ENCODE peak calls at places on chromosomes 7 and 10, in nine cellular contexts. One of them, this sample, is unnamed.

GRCh38 chr10:91636892-91637291 is 4.0 kb upstream of the PPP1R3C start:
- DNase-seq in posterior cingulate gyrus: no peak
- DNase-seq in HFF-Myc: no peak
- DNase-seq in SW480: no peak
- DNase-seq in T-helper 1 cell: no peak
- DNase-seq in COR-L47: no peak
- DNase-seq in NCI-H1694: no peak
- DNase-seq in breast epithelium: no peak
- DNase-seq in GM12892: no peak
- DNase-seq in this sample: no peak

GRCh38 chr10:3605882-3606281 is 179.1 kb downstream of the KLF6 start:
- DNase-seq in posterior cingulate gyrus: no peak
- DNase-seq in HFF-Myc: no peak
- DNase-seq in SW480: no peak
- DNase-seq in T-helper 1 cell: no peak
- DNase-seq in COR-L47: no peak
- DNase-seq in NCI-H1694: no peak
- DNase-seq in breast epithelium: no peak
- DNase-seq in GM12892: no peak
- DNase-seq in this sample: no peak

GRCh38 chr10:122475581-122475980 is 14.2 kb downstream of the HTRA1 start:
- DNase-seq in posterior cingulate gyrus: no peak
- DNase-seq in HFF-Myc: no peak
- DNase-seq in SW480: no peak
- DNase-seq in T-helper 1 cell: no peak
- DNase-seq in COR-L47: no peak
- DNase-seq in NCI-H1694: no peak
- DNase-seq in breast epithelium: no peak
- DNase-seq in GM12892: no peak
- DNase-seq in this sample: no peak

GRCh38 chr10:79938728-79939380 is 10.1 kb downstream of the SFTPD start:
- DNase-seq in posterior cingulate gyrus: no peak
- DNase-seq in HFF-Myc: no peak
- DNase-seq in SW480: no peak
- DNase-seq in T-helper 1 cell: no peak
- DNase-seq in COR-L47: no peak
- DNase-seq in NCI-H1694: no peak
- DNase-seq in breast epithelium: no peak
- DNase-seq in GM12892: no peak
- DNase-seq in this sample: no peak

GRCh38 chr10:126175586-126176258 is 212.6 kb downstream of the ADAM12 start:
- DNase-seq in posterior cingulate gyrus: no peak
- DNase-seq in HFF-Myc: no peak
- DNase-seq in SW480: no peak
- DNase-seq in T-helper 1 cell: no peak
- DNase-seq in COR-L47: no peak
- DNase-seq in NCI-H1694: no peak
- DNase-seq in breast epithelium: no peak
- DNase-seq in GM12892: no peak
- DNase-seq in this sample: no peak

GRCh38 chr10:112722758-112723157 is 227.3 kb upstream of the TCF7L2 start:
- DNase-seq in posterior cingulate gyrus: no peak
- DNase-seq in HFF-Myc: no peak
- DNase-seq in SW480: no peak
- DNase-seq in T-helper 1 cell: no peak
- DNase-seq in COR-L47: no peak
- DNase-seq in NCI-H1694: no peak
- DNase-seq in breast epithelium: no peak
- DNase-seq in GM12892: no peak
- DNase-seq in this sample: peak; percentile 84

GRCh38 chr10:72044417-72045041 is 43.8 kb downstream of the SPOCK2 start:
- DNase-seq in posterior cingulate gyrus: peak; percentile 73
- DNase-seq in HFF-Myc: no peak
- DNase-seq in SW480: no peak
- DNase-seq in T-helper 1 cell: no peak
- DNase-seq in COR-L47: no peak
- DNase-seq in NCI-H1694: no peak
- DNase-seq in breast epithelium: no peak
- DNase-seq in GM12892: no peak
- DNase-seq in this sample: peak; percentile 67

GRCh38 chr7:50577569-50577968 is 12.4 kb upstream of the DDC start:
- DNase-seq in posterior cingulate gyrus: no peak
- DNase-seq in HFF-Myc: no peak
- DNase-seq in SW480: no peak
- DNase-seq in T-helper 1 cell: no peak
- DNase-seq in COR-L47: no peak
- DNase-seq in NCI-H1694: no peak
- DNase-seq in breast epithelium: no peak
- DNase-seq in GM12892: no peak
- DNase-seq in this sample: no peak

GRCh38 chr10:100986952-100987684 is at the start of the genes MRPL43 and TWNK:
- DNase-seq in posterior cingulate gyrus: peak; percentile 93
- DNase-seq in HFF-Myc: no peak
- DNase-seq in SW480: peak; percentile 70
- DNase-seq in T-helper 1 cell: peak; percentile 82
- DNase-seq in COR-L47: peak; percentile 32
- DNase-seq in NCI-H1694: peak; percentile 39
- DNase-seq in breast epithelium: peak; percentile 80
- DNase-seq in GM12892: peak; percentile 94
- DNase-seq in this sample: peak; percentile 71

GRCh38 chr7:111437736-111438135 is 124.6 kb downstream of the IMMP2L start:
- DNase-seq in posterior cingulate gyrus: no peak
- DNase-seq in HFF-Myc: no peak
- DNase-seq in SW480: no peak
- DNase-seq in T-helper 1 cell: no peak
- DNase-seq in COR-L47: no peak
- DNase-seq in NCI-H1694: no peak
- DNase-seq in breast epithelium: no peak
- DNase-seq in GM12892: no peak
- DNase-seq in this sample: no peak

GRCh38 chr7:102992509-102992819 is 79.7 kb downstream of the LRRC17 start:
- DNase-seq in posterior cingulate gyrus: no peak
- DNase-seq in HFF-Myc: no peak
- DNase-seq in SW480: no peak
- DNase-seq in T-helper 1 cell: no peak
- DNase-seq in COR-L47: no peak
- DNase-seq in NCI-H1694: no peak
- DNase-seq in breast epithelium: no peak
- DNase-seq in GM12892: no peak
- DNase-seq in this sample: no peak

GRCh38 chr7:47380325-47381131 is 201.4 kb downstream of the TNS3 start:
- DNase-seq in posterior cingulate gyrus: no peak
- DNase-seq in HFF-Myc: no peak
- DNase-seq in SW480: peak; percentile 79
- DNase-seq in T-helper 1 cell: no peak
- DNase-seq in COR-L47: no peak
- DNase-seq in NCI-H1694: no peak
- DNase-seq in breast epithelium: no peak
- DNase-seq in GM12892: no peak
- DNase-seq in this sample: no peak

GRCh38 chr10:112724404-112724991 is 225.5 kb upstream of the TCF7L2 start:
- DNase-seq in posterior cingulate gyrus: no peak
- DNase-seq in HFF-Myc: no peak
- DNase-seq in SW480: no peak
- DNase-seq in T-helper 1 cell: no peak
- DNase-seq in COR-L47: no peak
- DNase-seq in NCI-H1694: peak; percentile 67
- DNase-seq in breast epithelium: no peak
- DNase-seq in GM12892: no peak
- DNase-seq in this sample: peak; percentile 64

GRCh38 chr7:155356323-155357105 is 58.8 kb downstream of the INSIG1 start:
- DNase-seq in posterior cingulate gyrus: peak; percentile 38
- DNase-seq in HFF-Myc: no peak
- DNase-seq in SW480: peak; percentile 45
- DNase-seq in T-helper 1 cell: no peak
- DNase-seq in COR-L47: peak; percentile 15
- DNase-seq in NCI-H1694: no peak
- DNase-seq in breast epithelium: peak; percentile 51
- DNase-seq in GM12892: no peak
- DNase-seq in this sample: peak; percentile 68

GRCh38 chr7:94040254-94040653 is 36.1 kb upstream of the BET1 start:
- DNase-seq in posterior cingulate gyrus: no peak
- DNase-seq in HFF-Myc: no peak
- DNase-seq in SW480: no peak
- DNase-seq in T-helper 1 cell: no peak
- DNase-seq in COR-L47: no peak
- DNase-seq in NCI-H1694: no peak
- DNase-seq in breast epithelium: no peak
- DNase-seq in GM12892: no peak
- DNase-seq in this sample: peak; percentile 59

GRCh38 chr7:72925546-72926120 is 738 bp downstream of the POM121 start:
- DNase-seq in posterior cingulate gyrus: no peak
- DNase-seq in HFF-Myc: no peak
- DNase-seq in SW480: no peak
- DNase-seq in T-helper 1 cell: no peak
- DNase-seq in COR-L47: no peak
- DNase-seq in NCI-H1694: no peak
- DNase-seq in breast epithelium: no peak
- DNase-seq in GM12892: peak; percentile 23
- DNase-seq in this sample: no peak

GRCh38 chr10:88893611-88894010 is 13.6 kb downstream of the STAMBPL1 start:
- DNase-seq in posterior cingulate gyrus: no peak
- DNase-seq in HFF-Myc: no peak
- DNase-seq in SW480: no peak
- DNase-seq in T-helper 1 cell: no peak
- DNase-seq in COR-L47: no peak
- DNase-seq in NCI-H1694: no peak
- DNase-seq in breast epithelium: no peak
- DNase-seq in GM12892: no peak
- DNase-seq in this sample: no peak

GRCh38 chr7:136618788-136619187 is 249.7 kb upstream of the CHRM2 start:
- DNase-seq in posterior cingulate gyrus: no peak
- DNase-seq in HFF-Myc: no peak
- DNase-seq in SW480: no peak
- DNase-seq in T-helper 1 cell: no peak
- DNase-seq in COR-L47: no peak
- DNase-seq in NCI-H1694: no peak
- DNase-seq in breast epithelium: no peak
- DNase-seq in GM12892: no peak
- DNase-seq in this sample: no peak

GRCh38 chr7:94190599-94191061 is 186.5 kb upstream of the BET1 start:
- DNase-seq in posterior cingulate gyrus: no peak
- DNase-seq in HFF-Myc: peak; percentile 97
- DNase-seq in SW480: no peak
- DNase-seq in T-helper 1 cell: no peak
- DNase-seq in COR-L47: no peak
- DNase-seq in NCI-H1694: no peak
- DNase-seq in breast epithelium: no peak
- DNase-seq in GM12892: no peak
- DNase-seq in this sample: no peak